ENCODE peak calls at places on chromosomes 13 and 19, in six cellular contexts. B is body of pancreas, C is hepatic stellate cell, G is GDM1, U is progenitor cell of endocrine pancreas, Y is aorta. A is an unnamed sample.

GRCh38 chr19:3618144-3618810 is 8.3 kb downstream of the CACTIN start:
- DNase-seq in U (peak; percentile 41), Y (peak; percentile 95), G (peak; percentile 15), B (peak; percentile 55), C (peak; percentile 95), A (no peak)

GRCh38 chr13:32587774-32588165 is 1.5 kb downstream of the PDS5B start:
- DNase-seq in C (no peak), U (no peak), Y (no peak), B (no peak), G (no peak), A (no peak)

GRCh38 chr19:5948697-5949564 is 29.0 kb downstream of the RANBP3 start:
- DNase-seq in C (no peak), G (no peak), Y (no peak), B (no peak), U (no peak), A (no peak)

GRCh38 chr13:104868806-104869205 is 1666.7 kb downstream of the EFNB2 start:
- DNase-seq in C (no peak), U (no peak), Y (no peak), B (no peak), G (no peak), A (no peak)

GRCh38 chr13:57874530-57874929 is 243.0 kb downstream of the PCDH17 start:
- DNase-seq in G (no peak), B (no peak), C (no peak), Y (no peak), U (no peak), A (no peak)

GRCh38 chr19:2443785-2444182 is 13.0 kb downstream of the LMNB2 start:
- DNase-seq in C (no peak), B (no peak), Y (no peak), U (no peak), G (no peak), A (no peak)

GRCh38 chr13:77751513-77752456 is 54.3 kb downstream of the SLAIN1 start:
- DNase-seq in U (no peak), B (peak; percentile 37), G (peak; percentile 22), Y (no peak), C (peak; percentile 4), A (peak; percentile 78)

GRCh38 chr13:32446778-32447465 is 19.0 kb upstream of the N4BP2L1 start:
- DNase-seq in Y (no peak), U (no peak), B (no peak), G (no peak), C (no peak), A (no peak)

GRCh38 chr13:28475916-28476725 is 18.8 kb downstream of the FLT1 start:
- DNase-seq in G (no peak), C (no peak), U (no peak), B (no peak), Y (no peak), A (no peak)

GRCh38 chr19:27774827-27775226 is 1438.1 kb downstream of the UQCRFS1 start:
- DNase-seq in Y (no peak), C (no peak), B (no peak), G (no peak), U (no peak), A (no peak)

GRCh38 chr19:49882643-49883042 is 5.1 kb downstream of the TBC1D17 start:
- DNase-seq in Y (no peak), B (no peak), G (no peak), U (no peak), C (no peak), A (no peak)

GRCh38 chr19:55459551-55459949 is 1.9 kb downstream of the ISOC2 start:
- DNase-seq in U (no peak), Y (no peak), C (no peak), G (no peak), B (no peak), A (no peak)

GRCh38 chr19:16376649-16377048 is 52.0 kb downstream of the KLF2 start:
- DNase-seq in U (no peak), Y (no peak), C (no peak), B (no peak), G (no peak), A (no peak)

GRCh38 chr13:31670831-31671617 is 68.3 kb upstream of the RXFP2 start:
- DNase-seq in U (no peak), Y (no peak), C (no peak), B (no peak), G (no peak), A (no peak)

GRCh38 chr13:75359266-75359665 is 122.7 kb downstream of the TBC1D4 start:
- DNase-seq in C (peak; percentile 81), G (no peak), U (no peak), B (no peak), Y (no peak), A (no peak)

GRCh38 chr13:99028890-99029289 is 51.0 kb upstream of the DOCK9 start:
- DNase-seq in U (no peak), B (no peak), Y (no peak), G (no peak), C (no peak), A (no peak)

GRCh38 chr19:55369651-55370304 is 485 bp downstream of the IL11 start:
- DNase-seq in G (no peak), Y (no peak), U (no peak), B (no peak), C (peak; percentile 99), A (peak; percentile 10)

GRCh38 chr19:49570138-49570856 is 10.1 kb downstream of the NOSIP start:
- DNase-seq in Y (no peak), U (peak; percentile 51), B (peak; percentile 75), G (peak; percentile 43), C (peak; percentile 86), A (peak; percentile 94)

GRCh38 chr19:18401580-18402112 is 4.2 kb upstream of the LRRC25 start:
- DNase-seq in U (no peak), Y (no peak), B (no peak), G (peak; percentile 89), C (peak; percentile 61), A (no peak)

GRCh38 chr19:17681505-17682125 is 6.5 kb downstream of the UNC13A start:
- DNase-seq in B (no peak), C (peak; percentile 61), U (peak; percentile 54), Y (peak; percentile 87), G (no peak), A (no peak)

GRCh38 chr19:56301152-56301551 is 13.5 kb downstream of the ZSCAN5A start:
- DNase-seq in G (no peak), Y (no peak), U (no peak), C (no peak), B (no peak), A (no peak)

GRCh38 chr19:661427-662196 is 1.4 kb downstream of the RNF126 start:
- DNase-seq in C (peak; percentile 71), G (no peak), B (no peak), Y (no peak), U (no peak), A (no peak)

GRCh38 chr19:46218160-46218559 is 11.4 kb upstream of the IGFL1 start:
- DNase-seq in U (peak; percentile 62), C (no peak), B (no peak), G (no peak), Y (no peak), A (no peak)

GRCh38 chr19:53877361-53877766 is 4.6 kb upstream of the PRKCG start:
- DNase-seq in G (no peak), Y (no peak), U (no peak), C (no peak), B (no peak), A (no peak)

GRCh38 chr19:42135836-42136235 is 3.6 kb upstream of the POU2F2 start:
- DNase-seq in Y (no peak), B (no peak), U (no peak), G (peak; percentile 64), C (no peak), A (no peak)

GRCh38 chr13:72127031-72127430 is 260.0 kb upstream of the DACH1 start:
- DNase-seq in U (no peak), C (no peak), G (no peak), B (no peak), Y (no peak), A (no peak)

GRCh38 chr19:48218964-48219363 is 36.7 kb downstream of the CARD8 start:
- DNase-seq in Y (no peak), G (no peak), B (no peak), U (no peak), C (no peak), A (no peak)

GRCh38 chr19:2661615-2662014 is 40.9 kb downstream of the GNG7 start:
- DNase-seq in B (no peak), C (no peak), G (no peak), Y (no peak), U (no peak), A (no peak)

GRCh38 chr19:9342610-9343304 is 18.8 kb downstream of the ZNF559 start:
- DNase-seq in C (no peak), U (no peak), Y (no peak), G (no peak), B (no peak), A (no peak)

GRCh38 chr19:39341122-39341719 is 1.0 kb upstream of the SAMD4B start:
- DNase-seq in U (peak; percentile 19), Y (no peak), C (peak; percentile 51), B (peak; percentile 33), G (peak; percentile 42), A (no peak)

GRCh38 chr19:13363954-13364353 is 142.3 kb downstream of the CACNA1A start:
- DNase-seq in C (no peak), G (no peak), B (no peak), U (no peak), Y (no peak), A (no peak)

GRCh38 chr13:99374994-99375805 is 68.0 kb upstream of the GPR183 start:
- DNase-seq in U (no peak), G (peak; percentile 71), B (no peak), Y (no peak), C (no peak), A (no peak)

GRCh38 chr13:106565127-106565775 is 2.7 kb downstream of the ARGLU1 start:
- DNase-seq in Y (no peak), U (no peak), G (no peak), C (no peak), B (no peak), A (no peak)

GRCh38 chr13:28532226-28533048 is 37.5 kb upstream of the FLT1 start:
- DNase-seq in Y (peak; percentile 78), G (no peak), C (peak; percentile 20), U (peak; percentile 18), B (no peak), A (no peak)

GRCh38 chr13:52405767-52406494 is at the start of gene THSD1:
- DNase-seq in U (peak; percentile 14), C (peak; percentile 55), Y (peak; percentile 86), B (peak; percentile 34), G (no peak), A (no peak)

A was measured in NCI-H1694.